ENCODE peak calls at places on chromosomes 6 and 20, in six cellular contexts. M, H, Q, A, W and D are unnamed samples.

GRCh38 chr6:73969982-73970960 is 274.3 kb downstream of the CD109 start:
- DNase-seq in M (no peak), H (no peak), Q (peak; percentile 74), A (no peak), W (peak; percentile 79), D (peak; percentile 13)

GRCh38 chr20:56343861-56344381 is 14.9 kb upstream of the FAM210B start:
- DNase-seq in M (peak; percentile 51), H (no peak), Q (no peak), A (no peak), W (peak; percentile 55), D (peak; percentile 70)

GRCh38 chr20:20712004-20712473 is 405 bp downstream of the RALGAPA2 start:
- DNase-seq in M (peak; percentile 53), H (no peak), Q (no peak), A (no peak), W (no peak), D (no peak)

GRCh38 chr20:59752704-59753460 is 148.5 kb downstream of the PHACTR3 start:
- DNase-seq in M (no peak), H (no peak), Q (no peak), A (no peak), W (no peak), D (no peak)

GRCh38 chr6:15200087-15200486 is 45.8 kb upstream of the JARID2 start:
- DNase-seq in M (no peak), H (no peak), Q (no peak), A (no peak), W (no peak), D (no peak)

GRCh38 chr6:113879186-113880096 is 22.3 kb downstream of the MARCKS start:
- DNase-seq in M (peak; percentile 54), H (no peak), Q (peak; percentile 68), A (no peak), W (peak; percentile 85), D (no peak)

GRCh38 chr6:20377623-20378265 is 23.9 kb upstream of the E2F3 start:
- DNase-seq in M (no peak), H (no peak), Q (no peak), A (no peak), W (peak; percentile 58), D (no peak)

GRCh38 chr6:114783083-114783482 is 440.3 kb upstream of the HS3ST5 start:
- DNase-seq in M (no peak), H (no peak), Q (no peak), A (no peak), W (no peak), D (no peak)

GRCh38 chr6:53258076-53258773 is 90.5 kb downstream of the ELOVL5 start:
- DNase-seq in M (no peak), H (no peak), Q (no peak), A (no peak), W (no peak), D (peak; percentile 4)

GRCh38 chr6:1453024-1453423 is 63.6 kb downstream of the FOXF2 start:
- DNase-seq in M (no peak), H (no peak), Q (no peak), A (no peak), W (no peak), D (no peak)

GRCh38 chr6:119344306-119344705 is 5.3 kb downstream of the MAN1A1 start:
- DNase-seq in M (no peak), H (no peak), Q (no peak), A (no peak), W (no peak), D (no peak)

GRCh38 chr6:119340766-119341487 is 8.6 kb downstream of the MAN1A1 start:
- DNase-seq in M (no peak), H (no peak), Q (no peak), A (no peak), W (no peak), D (no peak)

GRCh38 chr6:119343573-119344146 is 5.9 kb downstream of the MAN1A1 start:
- DNase-seq in M (no peak), H (no peak), Q (no peak), A (no peak), W (no peak), D (no peak)

GRCh38 chr6:119343167-119343566 is 6.4 kb downstream of the MAN1A1 start:
- DNase-seq in M (no peak), H (no peak), Q (no peak), A (no peak), W (no peak), D (no peak)

GRCh38 chr6:119342430-119342829 is 7.1 kb downstream of the MAN1A1 start:
- DNase-seq in M (no peak), H (no peak), Q (no peak), A (no peak), W (no peak), D (no peak)
- H3K4me1 ChIP-seq in M (peaks cover 19% of the 10 kb centered on the region), H (peaks cover 21% of the 10 kb centered on the region), Q (peaks cover 6% of the 10 kb centered on the region), A (no peaks in the 10 kb centered on the region), W (peaks cover 43% of the 10 kb centered on the region), D (no peaks in the 10 kb centered on the region)

DNA sequence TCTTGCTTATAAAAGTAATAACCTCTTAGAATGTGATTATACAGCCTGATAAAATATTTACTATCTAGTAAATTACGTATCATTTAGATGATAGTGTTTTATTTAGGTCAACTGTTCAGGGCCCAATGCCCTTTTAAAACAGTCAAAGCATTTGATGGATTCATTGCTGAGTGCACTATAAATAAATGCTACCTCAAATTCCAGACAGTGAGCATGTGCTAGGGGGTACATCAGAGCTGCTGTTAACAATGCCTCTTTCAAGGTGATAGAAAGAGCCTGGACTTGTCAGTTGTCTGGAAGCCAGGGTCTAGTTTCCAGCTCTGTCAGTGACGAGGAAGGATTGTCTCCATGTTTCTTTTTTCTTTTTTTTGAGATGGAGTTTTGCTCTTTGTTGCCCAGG is 7.5 kb upstream of the TMEM242 start:
- DNase-seq in M (no peak), H (no peak), Q (no peak), A (no peak), W (no peak), D (no peak)
- H3K4me1 ChIP-seq in M (peaks cover 8% of the 10 kb centered on the region), H (no peaks in the 10 kb centered on the region), Q (no peaks in the 10 kb centered on the region), A (peaks cover 26% of the 10 kb centered on the region), W (peaks cover 9% of the 10 kb centered on the region), D (no peaks in the 10 kb centered on the region)

GRCh38 chr20:36860811-36861624 is 14.9 kb upstream of the TLDC2 start:
- DNase-seq in M (no peak), H (no peak), Q (no peak), A (no peak), W (no peak), D (no peak)
- H3K4me1 ChIP-seq in M (peaks cover 64% of the 10 kb centered on the region), H (peaks cover 15% of the 10 kb centered on the region), Q (peaks cover 16% of the 10 kb centered on the region), A (peaks cover 23% of the 10 kb centered on the region), W (peaks cover 34% of the 10 kb centered on the region), D (peaks cover 5% of the 10 kb centered on the region)

GRCh38 chr6:166850677-166851076 is 105.7 kb downstream of the RNASET2 start:
- DNase-seq in M (no peak), H (no peak), Q (no peak), A (no peak), W (no peak), D (no peak)
- H3K4me1 ChIP-seq in M (no peaks in the 10 kb centered on the region), H (no peaks in the 10 kb centered on the region), Q (no peaks in the 10 kb centered on the region), A (no peaks in the 10 kb centered on the region), W (no peaks in the 10 kb centered on the region), D (no peaks in the 10 kb centered on the region)